ENCODE peak calls at places on chromosomes 12 and 14, in five cellular contexts. B is thyroid gland, S is cardiac muscle cell, T is neural progenitor cell, R is stomach. Y is an unnamed sample.

GRCh38 chr12:1613860-1614259 is 15.2 kb upstream of the WNT5B start:
- DNase-seq in B (no peak), R (no peak), S (no peak), T (no peak), Y (no peak)

GRCh38 chr12:124915249-124916236 is 1.1 kb upstream of the UBC start:
- DNase-seq in S (peak), T (peak), B (peak), R (peak), Y (peak)

GRCh38 chr12:72234871-72235270 is 37.3 kb upstream of the TRHDE start:
- DNase-seq in B (no peak), R (no peak), S (no peak), T (no peak), Y (no peak)

GRCh38 chr12:38961683-38962082 is 56.3 kb upstream of the CPNE8 start:
- DNase-seq in B (no peak), T (no peak), R (no peak), S (no peak), Y (no peak)

GRCh38 chr14:99819514-99819913 is 26.3 kb downstream of the EML1 start:
- DNase-seq in B (no peak), R (no peak), S (no peak), T (peak), Y (no peak)

GRCh38 chr12:22477166-22477893 is 67.0 kb downstream of the C2CD5 start:
- DNase-seq in R (no peak), B (no peak), S (peak), T (no peak), Y (no peak)

GRCh38 chr12:54393350-54393655 is 8.8 kb upstream of the ZNF385A start:
- DNase-seq in S (no peak), R (no peak), T (peak), B (no peak), Y (no peak)

GRCh38 chr12:94560416-94561221 is 89.7 kb downstream of the TMCC3 start:
- DNase-seq in T (peak), S (peak), B (no peak), R (no peak), Y (peak)

GRCh38 chr12:43148711-43149110 is 403.3 kb downstream of the ADAMTS20 start:
- DNase-seq in S (peak), B (no peak), T (no peak), R (no peak), Y (peak)

GRCh38 chr12:57008113-57008687 is 1.9 kb upstream of the ZBTB39 start:
- DNase-seq in T (peak), S (peak), R (no peak), B (no peak), Y (no peak)

DNA sequence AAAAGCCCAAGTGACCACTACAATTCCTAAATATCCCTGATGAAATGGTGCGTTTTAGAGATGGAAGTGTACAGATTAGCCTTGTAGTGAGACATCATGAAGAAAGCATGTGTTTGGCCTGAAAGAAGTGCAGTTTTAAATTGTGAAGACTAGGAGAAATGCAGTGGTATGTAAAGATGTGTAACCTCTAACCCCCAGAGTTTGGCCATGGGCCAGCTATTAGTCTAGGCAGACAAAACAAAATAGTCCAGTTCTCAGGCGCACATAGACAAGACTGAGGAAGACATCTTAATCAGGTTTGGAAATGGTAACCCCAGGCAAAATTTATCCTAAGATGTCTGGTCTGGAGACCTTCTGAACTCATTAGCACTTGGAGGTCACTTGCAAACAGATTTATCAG is 23.4 kb downstream of the WBP11 start:
- DNase-seq in T (no peak), R (no peak), B (no peak), S (no peak), Y (no peak)
- H3K27ac ChIP-seq in T (no peak), R (no peak), B (no peak), S (no peak), Y (no peak)

GRCh38 chr14:54252072-54252730 is 144.6 kb upstream of the CDKN3 start:
- DNase-seq in R (no peak), B (no peak), S (peak), T (no peak), Y (peak)
- TF ChIP-seq CTCF in R (no peak), B (no peak), S (no peak), T (no peak), Y (no peak)

DNA sequence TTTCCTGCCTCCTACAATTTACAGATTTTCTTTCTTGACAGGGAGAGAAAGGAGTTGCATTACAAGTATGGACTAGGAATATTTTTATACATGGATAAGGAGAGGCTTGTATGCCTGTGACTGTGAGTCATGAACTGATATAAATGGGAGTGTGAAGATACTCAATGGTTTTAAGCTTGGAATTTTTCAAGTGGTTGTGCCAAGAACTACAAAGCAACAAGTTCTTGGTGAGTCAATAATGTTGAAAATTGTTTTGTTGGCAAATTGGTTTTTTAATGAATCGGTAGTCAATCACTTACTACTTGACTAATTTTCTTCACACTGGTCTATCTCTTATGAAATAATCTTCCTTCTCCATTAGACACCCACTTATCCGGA is 58.9 kb upstream of the HMGA2 start:
- DNase-seq in B (no peak), S (peak), R (no peak), T (no peak), Y (peak)
- H3K27ac ChIP-seq in B (no peak), S (no peak), R (no peak), T (no peak), Y (peak)

GRCh38 chr14:103611215-103611614 is 17.8 kb upstream of the KLC1 start:
- DNase-seq in S (no peak), R (no peak), T (no peak), B (no peak), Y (no peak)

GRCh38 chr14:103607822-103608221 is 21.2 kb upstream of the KLC1 start:
- DNase-seq in R (no peak), T (no peak), S (no peak), B (no peak), Y (no peak)

GRCh38 chr14:103604620-103605019 is 24.4 kb upstream of the KLC1 start:
- DNase-seq in S (no peak), R (no peak), T (no peak), B (no peak), Y (no peak)

GRCh38 chr14:103607039-103607668 is 21.9 kb upstream of the KLC1 start:
- DNase-seq in S (peak), T (peak), B (peak), R (peak), Y (no peak)
- TF ChIP-seq CTCF in S (peak), T (peak), B (no peak), R (no peak), Y (peak)

DNA sequence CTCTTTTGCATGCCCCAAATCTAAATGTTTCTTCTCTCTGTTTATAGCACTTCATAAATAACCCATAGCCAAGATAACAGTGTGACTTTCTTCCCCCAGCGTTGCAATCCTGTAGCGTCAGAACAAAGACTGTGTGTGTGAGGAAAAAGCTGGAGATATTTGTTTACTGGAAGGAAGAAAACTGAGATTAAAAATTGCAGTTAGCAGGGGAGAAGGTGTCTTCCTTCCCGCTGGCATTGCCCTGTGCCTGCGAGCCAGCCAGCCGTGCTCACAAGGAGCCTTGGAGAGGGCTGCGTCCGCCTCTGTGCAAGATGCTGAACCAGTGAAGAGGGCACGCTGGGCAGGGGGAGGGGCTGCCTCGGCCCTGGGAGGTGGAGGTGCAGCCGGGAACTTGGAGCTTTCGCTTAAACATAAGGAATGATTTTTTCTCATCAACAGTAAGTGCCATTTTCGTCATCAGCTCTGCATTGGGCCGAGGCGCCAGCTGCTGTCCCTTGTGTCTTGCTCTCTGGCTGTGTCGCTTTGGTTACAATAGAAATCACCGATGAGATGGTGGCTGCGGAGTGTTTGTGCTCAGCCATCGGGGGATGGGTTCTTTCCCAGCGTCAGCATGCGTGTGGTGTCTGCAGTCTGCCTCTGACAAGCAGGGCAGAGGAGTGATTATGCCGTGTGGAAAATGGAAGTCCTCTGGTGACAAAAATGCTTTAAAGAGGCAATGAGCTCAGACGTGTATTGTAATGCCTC is 97.3 kb downstream of the ESR2 start:
- DNase-seq in B (peak), S (peak), T (peak), R (peak), Y (no peak)
- H3K27ac ChIP-seq in B (peak), S (peak), T (no peak), R (peak), Y (no peak)

DNA sequence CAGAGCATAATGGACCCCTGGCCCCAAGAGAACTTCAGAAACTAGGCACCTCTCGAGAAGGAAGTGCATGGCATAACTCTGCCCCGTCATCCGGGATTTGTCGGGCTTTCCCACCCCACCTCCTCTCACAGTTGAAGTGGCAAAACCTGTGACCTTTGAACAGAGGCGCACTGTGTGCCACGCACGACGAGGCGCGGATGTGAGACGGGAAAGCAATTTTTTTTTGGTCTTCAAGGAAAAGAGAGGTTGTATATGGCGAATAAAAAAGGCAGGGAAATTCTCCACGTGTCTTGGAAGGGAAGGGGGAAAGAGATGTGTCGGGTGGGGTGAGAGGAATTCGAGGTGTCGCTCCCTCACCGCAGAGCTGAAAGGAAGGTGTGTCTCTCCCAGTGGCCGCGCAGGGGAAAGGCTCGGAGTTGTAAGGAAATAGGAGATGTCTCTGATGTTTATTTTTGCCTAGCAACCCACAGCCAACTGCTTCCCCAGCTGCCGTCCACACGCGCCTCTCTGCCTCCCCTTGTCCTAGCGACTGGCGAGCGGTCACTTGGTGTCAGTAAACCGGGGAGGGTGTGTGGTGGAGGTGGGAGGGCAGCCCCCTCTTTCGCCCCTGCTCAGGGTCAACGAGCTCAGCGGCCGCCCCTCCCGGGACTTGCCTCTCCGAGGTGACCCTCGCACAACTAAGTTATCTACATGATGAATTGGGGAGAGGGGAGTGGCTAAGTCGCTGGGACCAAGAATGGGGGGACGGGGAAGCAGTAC is 819 bp upstream of the DYRK2 start:
- DNase-seq in R (peak), T (peak), S (peak), B (peak), Y (peak)
- TF ChIP-seq CTCF in R (peak), T (peak), S (peak), B (peak), Y (peak)

GRCh38 chr12:26798013-26798412 is 35.0 kb downstream of the ITPR2 start:
- DNase-seq in T (no peak), S (peak), B (no peak), R (no peak), Y (peak)
- H3K27ac ChIP-seq in T (no peak), S (no peak), B (peak), R (no peak), Y (no peak)

DNA sequence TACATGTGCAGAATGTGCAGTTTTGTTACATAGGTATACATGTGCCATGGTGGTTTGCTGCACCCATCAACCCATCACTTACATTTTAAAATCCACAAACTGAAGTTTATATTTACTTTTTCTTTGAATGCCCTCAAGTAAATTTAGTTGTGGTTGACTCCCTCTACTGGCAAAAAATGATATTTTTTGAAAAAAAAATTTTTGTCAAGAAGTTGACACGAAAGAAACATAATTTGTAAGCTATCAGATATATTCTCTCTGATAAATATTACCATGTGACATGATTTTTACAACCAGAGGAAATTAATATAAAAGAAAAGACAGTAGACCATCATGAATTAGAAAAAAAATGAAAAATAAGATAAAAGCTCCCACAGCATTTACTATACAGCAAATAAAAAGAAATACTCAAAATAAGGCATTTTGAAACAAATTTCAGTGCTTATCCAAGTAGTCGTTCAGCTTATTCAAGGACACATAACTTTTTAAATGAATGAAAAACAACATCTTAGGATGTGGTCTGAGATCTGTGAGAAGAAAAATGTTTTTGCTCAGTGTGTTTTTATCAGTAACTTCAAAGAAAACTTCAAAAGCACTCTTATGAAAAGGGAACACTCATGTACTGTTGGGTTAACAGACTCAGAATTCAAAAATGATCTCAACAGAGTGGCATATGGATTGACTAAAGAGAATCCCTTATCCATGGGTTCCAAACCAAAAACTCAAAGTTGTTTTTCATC is 30.0 kb upstream of the GRIP1 start:
- DNase-seq in R (no peak), S (peak), T (peak), B (no peak), Y (no peak)
- TF ChIP-seq CTCF in R (no peak), S (peak), T (peak), B (peak), Y (peak)

DNA sequence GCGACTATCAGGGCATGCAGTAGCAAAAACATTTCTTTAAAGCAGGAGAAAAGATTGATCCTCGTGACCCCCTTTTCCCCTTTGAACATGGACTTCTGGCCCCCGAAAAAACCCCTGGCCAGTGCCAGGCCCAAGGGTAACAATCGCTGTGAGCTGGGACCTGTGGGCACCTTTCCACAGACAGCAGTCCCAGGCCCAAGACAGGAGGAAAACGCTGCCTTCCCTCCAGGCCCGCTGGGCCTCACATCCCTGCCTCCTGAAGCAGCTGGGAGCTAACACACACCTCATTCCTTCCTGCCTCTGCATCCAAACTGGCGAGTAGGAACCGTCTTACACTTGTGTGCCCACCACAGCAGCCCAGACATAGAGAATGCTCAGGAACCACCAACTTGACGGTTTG is 1.2 kb downstream of the VWF start:
- DNase-seq in T (no peak), B (no peak), R (no peak), S (no peak), Y (no peak)
- H3K27ac ChIP-seq in T (peak), B (peak), R (peak), S (no peak), Y (no peak)

DNA sequence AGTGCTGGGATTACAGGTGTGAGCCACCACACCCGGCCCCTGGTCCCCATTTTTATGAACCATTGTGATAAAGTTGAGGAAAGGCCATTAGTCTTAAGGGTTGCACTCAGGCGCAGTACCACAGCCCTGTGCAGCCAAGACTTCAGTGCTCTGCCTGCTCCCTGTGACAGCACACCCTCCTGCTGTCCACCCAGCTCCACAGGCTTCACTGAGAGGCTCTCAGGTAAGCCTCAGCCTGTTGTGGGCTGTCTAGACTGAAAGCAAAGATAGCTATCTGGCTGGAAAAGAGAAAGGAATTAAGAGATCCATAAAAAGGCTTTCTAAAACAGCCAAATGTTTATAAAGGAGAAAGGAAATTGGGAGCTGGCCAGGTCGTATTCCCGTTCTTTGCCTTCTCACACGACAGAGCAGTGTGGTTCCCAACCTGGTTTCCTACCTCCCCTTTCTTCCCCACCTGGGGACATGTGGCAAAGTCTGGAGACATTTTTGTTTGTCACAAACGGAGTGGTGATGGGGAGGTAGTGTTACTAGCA is 19.1 kb upstream of the DNM1L start:
- DNase-seq in B (no peak), R (no peak), S (no peak), T (no peak), Y (no peak)
- TF ChIP-seq CTCF in B (no peak), R (no peak), S (no peak), T (no peak), Y (no peak)

Y was measured in foreskin keratinocyte.